ENCODE peak calls at places on chromosome 10, in ten cellular contexts. N is NCI-H1105; U is psoas muscle; I is RPMI8226; M is C1 segment of cervical spinal cord; Z is amniotic stem cell; P is activated T-cell treated with anti-CD3 and anti-CD28 coated beads, Interleukin-2, amount 50 U/mL, for 72 hours; E is PC-3; J is stimulated activated CD4-positive, alpha-beta T cell treated with anti-CD3 and anti-CD28 coated beads, Interleukin-4, amount 100 ng/mL, for 4 hours; C is astrocyte of the cerebellum. G is an unnamed sample.

GRCh38 chr10:99433378-99434020 is 3.1 kb upstream of the GOT1 start:
- DNase-seq in J (no peak), P (no peak), Z (no peak), I (no peak), M (no peak), U (no peak), C (no peak), E (peak), N (no peak), G (no peak)

GRCh38 chr10:75350791-75351190 is 50.8 kb downstream of the ZNF503 start:
- DNase-seq in E (peak), N (no peak), J (no peak), P (no peak), I (no peak), M (no peak), Z (no peak), U (no peak), C (peak), G (no peak)

GRCh38 chr10:24822557-24822956 is 98.9 kb upstream of the ARHGAP21 start:
- DNase-seq in E (no peak), N (no peak), I (no peak), M (no peak), U (no peak), P (peak), Z (no peak), C (no peak), J (no peak), G (no peak)

GRCh38 chr10:104038537-104038936 is 47.1 kb downstream of the COL17A1 start:
- DNase-seq in U (no peak), Z (no peak), M (no peak), P (no peak), E (no peak), N (no peak), J (no peak), C (no peak), I (no peak), G (no peak)

GRCh38 chr10:103820101-103821062 is 35.0 kb downstream of the SH3PXD2A start:
- DNase-seq in I (peak), Z (no peak), J (no peak), U (peak), E (no peak), M (no peak), N (no peak), P (no peak), C (peak), G (no peak)

GRCh38 chr10:75957321-75957720 is 525.9 kb downstream of the LRMDA start:
- DNase-seq in J (no peak), N (no peak), M (no peak), I (no peak), Z (no peak), E (no peak), P (no peak), C (no peak), U (no peak), G (no peak)

GRCh38 chr10:98058311-98058710 is 27.9 kb upstream of the CRTAC1 start:
- DNase-seq in M (no peak), P (no peak), I (no peak), E (no peak), N (no peak), U (no peak), C (no peak), Z (no peak), J (no peak), G (no peak)

GRCh38 chr10:31134303-31134928 is 102.8 kb upstream of the ZNF438 start:
- DNase-seq in E (peak), M (no peak), Z (no peak), J (no peak), P (peak), U (no peak), I (no peak), C (peak), N (peak), G (no peak)

GRCh38 chr10:13936826-13937225 is 350.1 kb downstream of the PRPF18 start:
- DNase-seq in Z (no peak), M (no peak), N (no peak), P (no peak), I (no peak), U (no peak), J (no peak), E (no peak), C (no peak), G (no peak)

GRCh38 chr10:122062831-122063674 is 74.1 kb downstream of the TACC2 start:
- DNase-seq in E (peak), M (no peak), C (peak), Z (peak), U (peak), I (no peak), P (no peak), J (no peak), N (no peak), G (peak)

GRCh38 chr10:89296227-89296648 is 5.6 kb upstream of the IFIT2 start:
- DNase-seq in E (no peak), U (no peak), J (no peak), I (peak), C (no peak), P (no peak), M (no peak), N (no peak), Z (no peak), G (no peak)

GRCh38 chr10:28254290-28254985 is 48.4 kb downstream of the MPP7 start:
- DNase-seq in U (peak), N (no peak), C (no peak), J (no peak), Z (no peak), P (no peak), E (peak), I (no peak), M (no peak), G (no peak)

GRCh38 chr10:642186-642890 is 47.1 kb downstream of the DIP2C start:
- DNase-seq in I (no peak), M (no peak), P (no peak), J (no peak), U (no peak), E (peak), N (no peak), C (no peak), Z (no peak), G (no peak)

GRCh38 chr10:59674211-59674836 is 35.3 kb downstream of the SLC16A9 start:
- DNase-seq in P (no peak), C (peak), E (peak), M (no peak), U (no peak), J (no peak), I (no peak), N (no peak), Z (no peak), G (no peak)

GRCh38 chr10:123474700-123475099 is 191.5 kb upstream of the GPR26 start:
- DNase-seq in I (no peak), N (no peak), C (no peak), J (no peak), E (no peak), Z (no peak), U (no peak), P (no peak), M (no peak), G (no peak)

GRCh38 chr10:1045415-1045814 is 3.5 kb downstream of the IDI1 start:
- DNase-seq in M (no peak), Z (no peak), P (no peak), U (no peak), C (no peak), N (no peak), E (no peak), I (no peak), J (no peak), G (no peak)

GRCh38 chr10:121088524-121088923 is 237.4 kb downstream of the WDR11 start:
- DNase-seq in C (no peak), Z (no peak), N (no peak), I (no peak), M (no peak), J (no peak), E (peak), U (no peak), P (no peak), G (no peak)

GRCh38 chr10:122565766-122566206 is 5.2 kb downstream of the DMBT1 start:
- DNase-seq in E (peak), U (peak), N (peak), C (peak), I (peak), Z (peak), P (peak), M (peak), J (peak), G (peak)

GRCh38 chr10:68079434-68079833 is 4.4 kb upstream of the HERC4 start:
- DNase-seq in C (no peak), P (no peak), N (no peak), Z (no peak), E (no peak), M (no peak), J (no peak), U (no peak), I (no peak), G (no peak)